ENCODE peak calls at places on chromosome 18, in ten cellular contexts. X is nephron progenitor cell, B is body of pancreas, Y is kidney, J is GM06990, U is BJ, O is IMR-90, W is cardiac fibroblast, N is thoracic aorta, A is astrocyte. V is an unnamed sample.

GRCh38 chr18:79841936-79842335 is 44.2 kb downstream of the KCNG2 start:
- DNase-seq in Y (no peak), A (no peak), W (no peak), N (no peak), J (no peak), B (no peak), X (no peak), O (no peak), U (no peak), V (no peak)

GRCh38 chr18:55396979-55397378 is 191.0 kb downstream of the TCF4 start:
- DNase-seq in N (no peak), Y (no peak), B (no peak), U (no peak), A (peak; percentile 54), J (no peak), W (no peak), X (no peak), O (no peak), V (no peak)

GRCh38 chr18:62420513-62421209 is 95.6 kb downstream of the TNFRSF11A start:
- DNase-seq in Y (no peak), X (no peak), J (peak; percentile 46), B (peak; percentile 39), W (peak; percentile 73), N (no peak), U (no peak), O (peak; percentile 65), A (peak; percentile 70), V (peak; percentile 60)

GRCh38 chr18:31376477-31376876 is at the start of gene DSG4:
- DNase-seq in U (no peak), O (no peak), W (no peak), B (no peak), J (no peak), X (no peak), A (no peak), N (no peak), Y (no peak), V (no peak)

GRCh38 chr18:78771496-78772368 is 207.9 kb upstream of the SALL3 start:
- DNase-seq in W (no peak), N (no peak), A (no peak), O (no peak), Y (no peak), U (no peak), B (no peak), X (no peak), J (no peak), V (no peak)

GRCh38 chr18:61334491-61334850 is 1.2 kb downstream of the CDH20 start:
- DNase-seq in U (no peak), O (no peak), J (no peak), Y (no peak), B (no peak), W (peak; percentile 13), X (no peak), N (no peak), A (no peak), V (peak; percentile 22)

GRCh38 chr18:55422456-55423185 is 165.4 kb downstream of the TCF4 start:
- DNase-seq in O (peak; percentile 53), A (peak; percentile 66), J (no peak), B (no peak), N (no peak), Y (no peak), W (peak; percentile 83), U (no peak), X (peak; percentile 10), V (peak; percentile 61)

GRCh38 chr18:70181015-70181414 is 24.5 kb downstream of the RTTN start:
- DNase-seq in N (no peak), A (peak; percentile 92), X (no peak), O (peak; percentile 80), Y (no peak), J (no peak), W (peak; percentile 48), B (no peak), U (peak; percentile 23), V (peak; percentile 65)

GRCh38 chr18:57242285-57242684 is 95.4 kb downstream of the BOD1L2 start:
- DNase-seq in N (no peak), A (no peak), J (no peak), Y (no peak), O (no peak), B (no peak), X (no peak), W (no peak), U (no peak), V (no peak)

GRCh38 chr18:54358495-54358793 is 738 bp downstream of the C18orf54 start:
- DNase-seq in X (no peak), Y (peak; percentile 71), U (no peak), A (no peak), B (no peak), W (peak; percentile 29), O (peak; percentile 10), N (no peak), J (no peak), V (peak; percentile 24)

GRCh38 chr18:54360406-54360805 is 2.7 kb downstream of the C18orf54 start:
- DNase-seq in O (peak; percentile 2), N (no peak), B (no peak), W (peak; percentile 26), U (no peak), A (no peak), X (no peak), Y (no peak), J (no peak), V (no peak)

GRCh38 chr18:54359233-54359632 is 1.5 kb downstream of the C18orf54 start:
- DNase-seq in X (no peak), B (no peak), Y (no peak), A (peak; percentile 20), O (peak; percentile 11), W (peak; percentile 11), U (no peak), N (no peak), J (no peak), V (peak; percentile 10)

GRCh38 chr18:54357082-54357659 is 487 bp downstream of the STARD6 start:
- DNase-seq in U (no peak), X (no peak), Y (no peak), O (peak; percentile 1), N (no peak), B (no peak), W (peak; percentile 2), A (no peak), J (no peak), V (no peak)

DNA sequence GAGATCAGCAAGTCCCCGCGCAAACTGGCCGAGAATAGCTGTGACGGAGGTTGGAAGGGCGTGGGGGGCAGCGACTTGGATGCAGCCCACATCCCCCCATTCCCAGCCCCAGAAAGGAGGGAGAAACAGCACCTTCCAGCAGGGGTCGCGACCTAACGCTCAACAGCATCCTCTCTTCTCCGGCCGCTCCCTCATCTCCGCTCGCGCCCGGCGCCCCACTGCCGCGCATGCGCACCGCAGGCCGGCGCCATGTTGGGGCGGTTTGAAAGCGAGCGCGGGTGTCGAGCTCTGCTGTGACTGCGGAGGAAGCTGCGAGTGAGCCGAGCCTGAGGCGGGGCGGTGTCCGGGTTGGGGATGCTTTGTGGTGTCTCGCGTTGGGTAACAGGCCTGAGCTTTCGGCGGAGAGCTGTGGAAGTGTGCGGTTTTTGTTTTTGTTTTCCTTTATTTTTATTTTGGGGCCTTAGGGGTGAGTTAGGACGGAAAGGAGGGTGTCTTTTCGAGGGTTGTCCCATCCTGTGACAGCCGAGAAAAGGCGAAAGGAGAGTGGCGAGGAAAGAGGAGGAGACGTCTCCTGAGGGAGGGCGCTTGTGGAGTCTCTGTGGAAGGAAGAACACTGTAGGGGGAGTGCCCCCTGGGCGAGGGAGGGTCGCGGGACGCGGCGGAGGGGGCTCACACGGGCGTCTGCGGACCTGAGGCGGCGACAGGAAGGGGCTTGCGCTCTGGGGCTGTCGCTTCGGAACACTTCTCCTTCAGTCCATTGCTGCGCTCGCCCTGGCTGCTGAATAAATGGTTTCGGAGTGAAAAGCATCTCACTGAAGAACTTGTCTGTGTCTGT is at the start of the genes C18orf54 and STARD6:
- DNase-seq in B (peak; percentile 83), N (peak; percentile 36), X (peak; percentile 90), A (peak; percentile 72), J (peak; percentile 96), U (peak; percentile 52), O (peak; percentile 85), W (peak; percentile 93), Y (peak; percentile 95), V (peak; percentile 88)
- TF ChIP-seq CTCF in B (peak; percentile 28), N (no peak), X (peak; percentile 31), A (peak; percentile 5), J (peak; percentile 78), U (peak; percentile 53), O (peak; percentile 16), W (no peak), Y (peak; percentile 19), V (peak; percentile 23)

DNA sequence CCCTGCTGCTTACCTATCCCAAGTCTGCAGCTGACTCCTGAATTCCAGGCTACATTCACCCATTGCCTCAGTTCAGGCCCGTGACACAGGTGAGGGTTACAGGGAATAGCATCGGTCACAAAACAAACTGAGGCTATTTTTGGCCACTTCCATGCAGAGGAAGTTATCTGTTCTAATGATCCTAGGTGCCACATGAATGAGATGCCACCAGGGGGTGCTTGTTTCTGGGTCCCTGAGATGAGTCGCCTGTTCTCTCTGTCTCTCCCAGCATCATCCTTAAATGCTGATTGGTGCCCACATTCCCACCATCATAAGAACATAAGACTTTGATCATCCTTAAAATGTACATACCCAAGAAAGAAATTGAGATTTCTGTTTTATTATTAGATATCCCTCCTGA is 119.0 kb upstream of the CELF4 start:
- DNase-seq in Y (no peak), N (no peak), A (no peak), J (no peak), O (no peak), X (no peak), W (no peak), B (no peak), U (no peak), V (no peak)
- TF ChIP-seq CTCF in Y (no peak), N (no peak), A (no peak), J (no peak), O (no peak), X (no peak), W (no peak), B (no peak), U (no peak), V (no peak)

DNA sequence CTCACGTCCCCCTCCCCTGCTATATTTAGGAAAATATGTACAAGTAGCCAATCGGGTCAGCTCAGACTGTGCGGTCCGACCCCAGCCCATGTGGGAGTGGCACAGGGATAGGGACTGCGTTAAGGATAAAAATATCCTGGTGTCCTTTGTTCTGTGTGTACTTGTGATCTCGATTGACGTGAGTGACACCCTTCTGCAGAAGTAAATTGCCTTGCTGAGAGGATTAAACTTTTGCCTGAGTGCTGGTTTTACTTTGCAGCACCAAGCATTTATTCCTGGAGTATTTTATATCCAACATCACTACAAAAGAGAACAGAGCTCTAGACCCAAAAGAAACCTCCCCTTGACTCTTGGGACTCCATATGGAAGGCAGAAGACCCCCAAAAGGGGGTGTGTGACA is 28.0 kb upstream of the RALBP1 start:
- DNase-seq in N (no peak), U (no peak), A (no peak), W (no peak), Y (no peak), O (no peak), B (no peak), J (no peak), X (no peak), V (no peak)
- TF ChIP-seq CTCF in N (no peak), U (no peak), A (no peak), W (no peak), Y (no peak), O (no peak), B (no peak), J (no peak), X (no peak), V (no peak)

DNA sequence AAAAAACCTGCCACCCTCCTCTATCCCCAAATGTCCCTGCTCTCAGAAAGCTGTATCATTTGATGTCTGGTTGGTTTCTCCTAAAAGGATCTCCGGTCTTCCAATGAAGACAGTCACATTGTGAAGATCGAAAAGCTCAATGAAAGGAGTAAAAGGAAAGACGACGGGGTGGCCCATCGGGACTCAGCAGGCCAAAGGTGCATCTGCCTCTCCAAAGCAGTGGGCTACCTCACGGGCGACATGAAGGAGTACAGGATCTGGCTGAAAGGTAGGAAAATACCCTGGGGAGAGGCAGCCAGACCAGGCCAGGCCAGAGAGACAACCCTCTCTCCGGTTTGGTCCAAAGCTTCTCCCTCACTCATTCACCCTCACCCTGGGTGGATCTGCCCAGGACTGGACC is 10.3 kb downstream of the SLC14A2 start:
- DNase-seq in B (no peak), O (no peak), A (no peak), W (no peak), J (no peak), U (no peak), N (no peak), X (no peak), Y (no peak), V (no peak)
- TF ChIP-seq CTCF in B (no peak), O (no peak), A (no peak), W (no peak), J (no peak), U (no peak), N (no peak), X (no peak), Y (no peak), V (no peak)

V was measured in fibroblast of mammary gland.